ENCODE peak calls at places on chromosomes 12 and 14, in ten cellular contexts. One of them, this sample, is unnamed.
A peak's percentile ranks its signal among the peaks of the same experiment; 100 is the strongest.

GRCh38 chr14:101008631-101009336 is 105.3 kb upstream of the RTL1 start:
- DNase-seq in aorta: peak; percentile 63
- DNase-seq in fibroblast of the aortic adventitia: no peak
- DNase-seq in ACHN: no peak
- DNase-seq in heart right ventricle: no peak
- DNase-seq in NCI-H1417: no peak
- DNase-seq in foreskin fibroblast: peak; percentile 63
- DNase-seq in OCI-M1: no peak
- DNase-seq in Caco-2: no peak
- DNase-seq in lung: no peak
- DNase-seq in this sample: no peak

GRCh38 chr12:70190252-70191010 is 52.8 kb upstream of the CNOT2 start:
- DNase-seq in NCI-H1417: no peak
- DNase-seq in ACHN: no peak
- DNase-seq in OCI-M1: no peak
- DNase-seq in lung: no peak
- DNase-seq in heart right ventricle: no peak
- DNase-seq in foreskin fibroblast: peak; percentile 27
- DNase-seq in fibroblast of the aortic adventitia: peak; percentile 17
- DNase-seq in aorta: no peak
- DNase-seq in Caco-2: no peak
- DNase-seq in this sample: no peak

GRCh38 chr12:124744659-124745467 is 118.8 kb downstream of the SCARB1 start:
- DNase-seq in aorta: no peak
- DNase-seq in Caco-2: peak; percentile 56
- DNase-seq in foreskin fibroblast: no peak
- DNase-seq in OCI-M1: peak; percentile 47
- DNase-seq in lung: no peak
- DNase-seq in fibroblast of the aortic adventitia: no peak
- DNase-seq in heart right ventricle: no peak
- DNase-seq in ACHN: peak; percentile 44
- DNase-seq in NCI-H1417: peak; percentile 33
- DNase-seq in this sample: peak; percentile 36

GRCh38 chr12:63937381-63938168 is 93.1 kb downstream of the SRGAP1 start:
- DNase-seq in foreskin fibroblast: peak; percentile 69
- DNase-seq in OCI-M1: no peak
- DNase-seq in ACHN: no peak
- DNase-seq in aorta: no peak
- DNase-seq in lung: no peak
- DNase-seq in heart right ventricle: no peak
- DNase-seq in fibroblast of the aortic adventitia: no peak
- DNase-seq in NCI-H1417: no peak
- DNase-seq in Caco-2: no peak
- DNase-seq in this sample: no peak

GRCh38 chr14:36054353-36055051 is 122.0 kb downstream of the PTCSC3 start:
- DNase-seq in ACHN: no peak
- DNase-seq in foreskin fibroblast: no peak
- DNase-seq in Caco-2: no peak
- DNase-seq in OCI-M1: no peak
- DNase-seq in heart right ventricle: peak; percentile 26
- DNase-seq in NCI-H1417: no peak
- DNase-seq in aorta: no peak
- DNase-seq in fibroblast of the aortic adventitia: no peak
- DNase-seq in lung: no peak
- DNase-seq in this sample: no peak

GRCh38 chr12:18461738-18462137 is 200.4 kb downstream of the PIK3C2G start:
- DNase-seq in Caco-2: no peak
- DNase-seq in foreskin fibroblast: no peak
- DNase-seq in fibroblast of the aortic adventitia: peak; percentile 39
- DNase-seq in ACHN: no peak
- DNase-seq in lung: no peak
- DNase-seq in OCI-M1: no peak
- DNase-seq in aorta: no peak
- DNase-seq in heart right ventricle: no peak
- DNase-seq in NCI-H1417: no peak
- DNase-seq in this sample: no peak

GRCh38 chr14:35159742-35160409 is 37.5 kb downstream of the PRORP start:
- DNase-seq in NCI-H1417: no peak
- DNase-seq in aorta: no peak
- DNase-seq in lung: no peak
- DNase-seq in heart right ventricle: no peak
- DNase-seq in OCI-M1: no peak
- DNase-seq in Caco-2: peak; percentile 21
- DNase-seq in foreskin fibroblast: peak; percentile 79
- DNase-seq in fibroblast of the aortic adventitia: peak; percentile 87
- DNase-seq in ACHN: peak; percentile 83
- DNase-seq in this sample: no peak

GRCh38 chr12:98544741-98545140 is 29.4 kb downstream of the TMPO start:
- DNase-seq in OCI-M1: no peak
- DNase-seq in aorta: no peak
- DNase-seq in foreskin fibroblast: no peak
- DNase-seq in Caco-2: no peak
- DNase-seq in NCI-H1417: no peak
- DNase-seq in heart right ventricle: no peak
- DNase-seq in lung: no peak
- DNase-seq in fibroblast of the aortic adventitia: peak; percentile 27
- DNase-seq in ACHN: no peak
- DNase-seq in this sample: no peak

GRCh38 chr12:110199360-110200123 is 75.4 kb downstream of the IFT81 start:
- DNase-seq in OCI-M1: no peak
- DNase-seq in fibroblast of the aortic adventitia: peak; percentile 47
- DNase-seq in foreskin fibroblast: peak; percentile 64
- DNase-seq in lung: no peak
- DNase-seq in ACHN: peak; percentile 31
- DNase-seq in aorta: no peak
- DNase-seq in Caco-2: no peak
- DNase-seq in NCI-H1417: peak; percentile 38
- DNase-seq in heart right ventricle: no peak
- DNase-seq in this sample: no peak

GRCh38 chr12:106919910-106920544 is 35.7 kb upstream of the TMEM263 start:
- DNase-seq in OCI-M1: peak; percentile 62
- DNase-seq in Caco-2: peak; percentile 45
- DNase-seq in fibroblast of the aortic adventitia: peak; percentile 77
- DNase-seq in foreskin fibroblast: peak; percentile 44
- DNase-seq in NCI-H1417: peak; percentile 82
- DNase-seq in ACHN: peak; percentile 68
- DNase-seq in lung: no peak
- DNase-seq in aorta: no peak
- DNase-seq in heart right ventricle: no peak
- DNase-seq in this sample: no peak

GRCh38 chr14:49621114-49621881 is 699 bp downstream of the MGAT2 start:
- DNase-seq in lung: peak; percentile 70
- DNase-seq in aorta: peak; percentile 94
- DNase-seq in Caco-2: peak; percentile 74
- DNase-seq in heart right ventricle: peak; percentile 79
- DNase-seq in foreskin fibroblast: peak; percentile 44
- DNase-seq in OCI-M1: peak; percentile 71
- DNase-seq in fibroblast of the aortic adventitia: peak; percentile 42
- DNase-seq in NCI-H1417: peak; percentile 90
- DNase-seq in ACHN: peak; percentile 57
- DNase-seq in this sample: peak; percentile 67

GRCh38 chr14:24368562-24369252 is 723 bp downstream of the NFATC4 start:
- DNase-seq in heart right ventricle: peak; percentile 63
- DNase-seq in lung: no peak
- DNase-seq in NCI-H1417: peak; percentile 89
- DNase-seq in OCI-M1: peak; percentile 64
- DNase-seq in Caco-2: no peak
- DNase-seq in fibroblast of the aortic adventitia: peak; percentile 75
- DNase-seq in foreskin fibroblast: peak; percentile 89
- DNase-seq in aorta: peak; percentile 89
- DNase-seq in ACHN: no peak
- DNase-seq in this sample: peak; percentile 48

GRCh38 chr12:68838046-68838886 is 30.3 kb downstream of the MDM2 start:
- DNase-seq in OCI-M1: no peak
- DNase-seq in Caco-2: no peak
- DNase-seq in NCI-H1417: no peak
- DNase-seq in lung: no peak
- DNase-seq in ACHN: no peak
- DNase-seq in foreskin fibroblast: no peak
- DNase-seq in heart right ventricle: no peak
- DNase-seq in aorta: no peak
- DNase-seq in fibroblast of the aortic adventitia: no peak
- DNase-seq in this sample: no peak

GRCh38 chr12:124352839-124353238 is 57.9 kb downstream of the RFLNA start:
- DNase-seq in aorta: no peak
- DNase-seq in Caco-2: no peak
- DNase-seq in fibroblast of the aortic adventitia: peak; percentile 11
- DNase-seq in lung: peak; percentile 43
- DNase-seq in NCI-H1417: peak; percentile 63
- DNase-seq in heart right ventricle: no peak
- DNase-seq in OCI-M1: peak; percentile 93
- DNase-seq in foreskin fibroblast: peak; percentile 58
- DNase-seq in ACHN: peak; percentile 43
- DNase-seq in this sample: peak; percentile 93

GRCh38 chr12:69321356-69321755 is 26.8 kb upstream of the LYZ start:
- DNase-seq in aorta: no peak
- DNase-seq in ACHN: no peak
- DNase-seq in heart right ventricle: no peak
- DNase-seq in fibroblast of the aortic adventitia: no peak
- DNase-seq in foreskin fibroblast: no peak
- DNase-seq in Caco-2: no peak
- DNase-seq in OCI-M1: peak; percentile 48
- DNase-seq in NCI-H1417: no peak
- DNase-seq in lung: no peak
- DNase-seq in this sample: no peak

GRCh38 chr12:7012024-7012607 is 6.2 kb downstream of the LPCAT3 start:
- DNase-seq in aorta: no peak
- DNase-seq in NCI-H1417: no peak
- DNase-seq in heart right ventricle: no peak
- DNase-seq in foreskin fibroblast: no peak
- DNase-seq in OCI-M1: peak; percentile 67
- DNase-seq in fibroblast of the aortic adventitia: no peak
- DNase-seq in ACHN: no peak
- DNase-seq in Caco-2: no peak
- DNase-seq in lung: no peak
- DNase-seq in this sample: no peak